ENCODE peak calls at places on chromosome 15, in eight cellular contexts. E is H9, O is stomach, P is A549, M is colonic mucosa, S is lower lobe of right lung, V is neural progenitor cell, D is spleen. G is an unnamed sample. For H3K4me1, the result is how much of the 10 kb centered on the place peaks cover.

GRCh38 chr15:63601727-63602185 is 4.6 kb downstream of the FBXL22 start:
- DNase-seq in D (no peak), S (no peak), V (no peak), E (no peak), O (no peak), P (no peak), M (peak), G (no peak)

GRCh38 chr15:66701422-66702034 is 508 bp upstream of the SMAD6 start:
- DNase-seq in D (peak), V (peak), E (peak), P (peak), O (peak), M (peak), S (peak), G (peak)

GRCh38 chr15:88302373-88302772 is 45.8 kb upstream of the NTRK3 start:
- DNase-seq in O (no peak), D (no peak), V (no peak), E (no peak), M (no peak), S (no peak), P (no peak), G (no peak)

GRCh38 chr15:48766196-48766595 is 44.7 kb downstream of the CEP152 start:
- DNase-seq in M (no peak), D (no peak), P (peak), O (peak), E (no peak), S (no peak), V (no peak), G (no peak)

GRCh38 chr15:68154923-68155559 is 50.1 kb downstream of the CALML4 start:
- DNase-seq in V (peak), O (peak), M (peak), P (peak), D (no peak), S (no peak), E (no peak), G (no peak)

GRCh38 chr15:51191766-51192165 is 97.1 kb upstream of the TNFAIP8L3 start:
- DNase-seq in S (no peak), V (no peak), M (no peak), D (no peak), E (no peak), P (no peak), O (no peak), G (no peak)

GRCh38 chr15:67784057-67784781 is 41.1 kb upstream of the SKOR1 start:
- DNase-seq in E (no peak), V (no peak), D (peak), S (no peak), O (no peak), M (no peak), P (no peak), G (peak)

GRCh38 chr15:92069308-92070244 is 216.1 kb downstream of the SLCO3A1 start:
- DNase-seq in D (no peak), S (no peak), E (no peak), O (peak), P (peak), V (no peak), M (peak), G (peak)

GRCh38 chr15:52483712-52484111 is 45.0 kb downstream of the MYO5A start:
- DNase-seq in P (no peak), V (no peak), S (no peak), O (no peak), D (no peak), M (no peak), E (no peak), G (no peak)

GRCh38 chr15:28907338-28907961 is 21.7 kb downstream of the APBA2 start:
- DNase-seq in E (no peak), P (no peak), D (peak), O (no peak), S (peak), M (no peak), V (no peak), G (no peak)

GRCh38 chr15:62264196-62264595 is 99.1 kb upstream of the C2CD4B start:
- DNase-seq in S (no peak), P (no peak), O (no peak), E (no peak), V (no peak), M (no peak), D (no peak), G (no peak)

GRCh38 chr15:79170256-79170664 is 79.7 kb upstream of the RASGRF1 start:
- DNase-seq in S (no peak), O (no peak), M (no peak), P (peak), D (no peak), E (no peak), V (no peak), G (no peak)

GRCh38 chr15:59420986-59421618 is 16.9 kb upstream of the FAM81A start:
- DNase-seq in M (peak), V (peak), O (no peak), S (no peak), P (no peak), D (no peak), E (peak), G (no peak)

GRCh38 chr15:92159906-92160841 is 233.5 kb upstream of the ST8SIA2 start:
- DNase-seq in V (peak), S (no peak), M (no peak), D (no peak), E (peak), P (no peak), O (no peak), G (no peak)

GRCh38 chr15:38041576-38041975 is 107.1 kb downstream of the TMCO5A start:
- DNase-seq in M (no peak), O (no peak), P (no peak), S (no peak), V (no peak), E (no peak), D (no peak), G (no peak)

DNA sequence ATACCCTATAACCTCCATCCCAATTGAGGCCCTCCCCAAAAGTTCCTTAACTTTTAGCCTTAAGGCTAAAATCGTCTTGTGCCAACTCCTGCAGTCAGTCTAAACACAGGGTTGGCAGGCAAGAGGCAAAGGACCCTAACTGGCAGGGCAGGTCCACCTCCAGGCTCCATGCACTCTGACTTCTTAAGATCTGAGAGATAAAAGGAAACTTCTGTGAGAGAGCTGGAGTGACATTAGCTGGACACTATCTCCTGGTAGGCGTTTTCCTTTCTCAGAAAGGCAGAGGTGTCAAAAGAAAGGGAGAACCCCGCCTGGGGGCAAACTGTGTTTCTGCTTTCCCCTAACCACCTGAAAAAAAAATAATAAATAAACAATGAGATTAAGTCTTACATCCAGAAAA is 3.6 kb downstream of the CHSY1 start:
- DNase-seq in V (no peak), M (no peak), O (no peak), D (no peak), S (no peak), E (no peak), P (no peak), G (no peak)
- H3K4me1 ChIP-seq in V (under half), M (under half), O (half or more), D (half or more), S (half or more), E (under half), P (under half), G (half or more)

DNA sequence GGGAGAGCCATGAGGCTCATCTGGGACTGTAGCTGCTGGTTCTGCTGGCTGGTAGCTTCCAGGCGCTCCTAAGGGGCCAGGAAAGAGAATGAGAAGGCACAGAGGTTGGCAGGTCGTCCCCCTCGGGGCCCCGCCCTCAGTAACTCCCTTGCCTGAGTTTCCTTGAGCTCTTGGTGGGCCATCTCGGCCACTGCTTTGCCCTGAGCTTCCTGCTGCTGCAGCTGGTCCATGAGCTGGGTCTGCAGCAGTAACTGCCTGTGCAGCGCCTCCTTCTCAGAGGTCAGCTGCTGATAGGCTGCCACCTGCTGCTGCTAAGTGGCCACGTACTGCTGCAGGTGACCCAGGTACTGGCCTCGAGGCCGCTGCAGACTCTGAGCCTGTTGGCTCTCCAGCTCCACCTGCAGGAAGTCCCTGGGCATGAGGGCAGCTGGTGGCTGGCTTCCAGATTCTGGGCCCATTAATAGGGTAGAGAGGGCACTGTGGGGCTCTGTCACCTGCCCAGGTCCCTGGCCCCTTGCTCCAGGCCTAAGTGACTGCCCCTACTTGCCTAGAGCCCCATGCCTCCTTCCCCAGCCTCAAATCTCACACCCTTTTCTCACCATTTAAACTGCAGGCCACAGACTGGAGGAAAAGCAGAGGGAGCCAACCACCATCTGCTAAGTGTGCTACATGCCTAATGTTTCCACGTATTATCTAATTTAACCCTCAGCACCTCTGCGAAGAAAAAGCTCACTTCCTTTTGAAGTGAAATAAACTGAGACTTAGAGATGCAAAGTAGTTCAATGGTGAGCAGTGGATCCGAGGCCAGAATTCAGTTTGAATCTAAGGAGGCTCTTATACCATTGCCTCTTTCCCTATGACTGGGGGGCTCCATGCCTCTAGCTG is 10.8 kb upstream of the VPS33B start:
- DNase-seq in D (peak), O (peak), V (peak), M (peak), S (peak), P (peak), E (peak), G (peak)
- TF ChIP-seq CTCF in D (peak), O (peak), V (peak), M (peak), S (peak), P (peak), E (peak), G (peak)

GRCh38 chr15:83844742-83845141 is 190.8 kb downstream of the ADAMTSL3 start:
- DNase-seq in O (no peak), D (no peak), V (no peak), P (no peak), E (no peak), M (no peak), S (no peak), G (no peak)
- H3K4me1 ChIP-seq in O (under half), D (under half), V (under half), P (under half), E (under half), M (under half), S (under half), G (under half)

GRCh38 chr15:73691398-73691797 is 7.2 kb downstream of the CD276 start:
- DNase-seq in S (peak), D (peak), O (peak), M (peak), V (peak), P (no peak), E (peak), G (no peak)
- TF ChIP-seq CTCF in S (no peak), D (no peak), O (no peak), M (no peak), V (peak), P (no peak), E (peak), G (no peak)

GRCh38 chr15:70505411-70505919 is 257.9 kb downstream of the UACA start:
- DNase-seq in P (peak), V (no peak), M (no peak), D (peak), S (no peak), O (no peak), E (no peak), G (no peak)

GRCh38 chr15:70503798-70504304 is 259.5 kb downstream of the UACA start:
- DNase-seq in D (peak), M (no peak), S (no peak), V (no peak), E (no peak), O (no peak), P (no peak), G (no peak)

GRCh38 chr15:70505971-70506887 is 257.1 kb downstream of the UACA start:
- DNase-seq in V (no peak), D (peak), M (no peak), E (peak), P (no peak), O (no peak), S (no peak), G (no peak)

GRCh38 chr15:70504305-70504951 is 258.9 kb downstream of the UACA start:
- DNase-seq in D (peak), S (peak), E (no peak), M (peak), P (peak), V (no peak), O (peak), G (no peak)

DNA sequence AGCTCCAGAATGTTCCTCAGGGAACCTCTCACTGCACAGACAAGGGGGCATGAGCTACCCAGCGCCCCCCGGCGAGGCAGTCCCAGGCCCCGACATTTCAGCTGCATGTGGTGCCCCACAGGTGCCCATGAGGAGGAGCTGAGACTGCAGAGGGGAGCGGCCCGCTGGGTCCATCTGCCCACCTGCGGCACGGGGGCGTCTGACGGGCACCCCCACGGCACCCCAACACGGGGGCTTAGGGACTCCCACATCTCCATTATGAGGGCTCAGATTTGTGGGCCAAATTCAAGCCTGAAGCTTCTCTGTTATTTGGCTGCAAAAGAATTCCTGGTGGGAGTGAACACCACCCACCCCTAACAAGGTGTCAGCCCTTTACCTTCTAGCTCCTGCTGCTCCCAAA is 258.4 kb downstream of the UACA start:
- DNase-seq in S (no peak), P (no peak), O (no peak), D (no peak), M (no peak), E (no peak), V (no peak), G (no peak)
- H3K4me1 ChIP-seq in S (under half), P (half or more), O (half or more), D (under half), M (under half), E (under half), V (under half), G (under half)

G was measured in CD8-positive, alpha-beta T cell.